ENCODE peak calls at places on chromosome 3, in six cellular contexts. One of them, this sample, is unnamed.

GRCh38 chr3:46296826-46297225 is 54.6 kb downstream of the CCR3 start:
- DNase-seq in HepG2: no peak
- DNase-seq in SK-N-SH: no peak
- DNase-seq in H1: no peak
- DNase-seq in GM12878: no peak
- DNase-seq in K562: no peak
- DNase-seq in this sample: no peak

GRCh38 chr3:148075829-148076716 is 621.6 kb upstream of the AGTR1 start:
- DNase-seq in HepG2: peak; percentile 16
- DNase-seq in SK-N-SH: peak; percentile 49
- DNase-seq in H1: no peak
- DNase-seq in GM12878: no peak
- DNase-seq in K562: peak; percentile 0
- DNase-seq in this sample: no peak

GRCh38 chr3:141447391-141447790 is 39.4 kb upstream of the RASA2 start:
- DNase-seq in HepG2: no peak
- DNase-seq in SK-N-SH: no peak
- DNase-seq in H1: no peak
- DNase-seq in GM12878: no peak
- DNase-seq in K562: no peak
- DNase-seq in this sample: no peak

GRCh38 chr3:69097407-69098086 is 12.8 kb downstream of the ARL6IP5 start:
- DNase-seq in HepG2: no peak
- DNase-seq in SK-N-SH: no peak
- DNase-seq in H1: no peak
- DNase-seq in GM12878: no peak
- DNase-seq in K562: no peak
- DNase-seq in this sample: no peak

GRCh38 chr3:104291437-104291851 is 1075.3 kb upstream of the ALCAM start:
- DNase-seq in HepG2: no peak
- DNase-seq in SK-N-SH: no peak
- DNase-seq in H1: no peak
- DNase-seq in GM12878: no peak
- DNase-seq in K562: no peak
- DNase-seq in this sample: no peak

GRCh38 chr3:166902374-166902773 is 477.7 kb downstream of the ZBBX start:
- DNase-seq in HepG2: no peak
- DNase-seq in SK-N-SH: no peak
- DNase-seq in H1: no peak
- DNase-seq in GM12878: no peak
- DNase-seq in K562: no peak
- DNase-seq in this sample: no peak

GRCh38 chr3:48465531-48466378 is 19.2 kb downstream of the ATRIP start:
- DNase-seq in HepG2: peak; percentile 96
- DNase-seq in SK-N-SH: peak; percentile 97
- DNase-seq in H1: peak; percentile 87
- DNase-seq in GM12878: no peak
- DNase-seq in K562: peak; percentile 88
- DNase-seq in this sample: peak; percentile 95

GRCh38 chr3:138850151-138850550 is 15.4 kb upstream of the PIK3CB start:
- DNase-seq in HepG2: no peak
- DNase-seq in SK-N-SH: no peak
- DNase-seq in H1: no peak
- DNase-seq in GM12878: no peak
- DNase-seq in K562: no peak
- DNase-seq in this sample: no peak

GRCh38 chr3:141485578-141486415 is 1.0 kb upstream of the RASA2 start:
- DNase-seq in HepG2: peak; percentile 25
- DNase-seq in SK-N-SH: no peak
- DNase-seq in H1: no peak
- DNase-seq in GM12878: no peak
- DNase-seq in K562: peak; percentile 74
- DNase-seq in this sample: no peak

GRCh38 chr3:139764069-139764905 is 86.5 kb upstream of the NMNAT3 start:
- DNase-seq in HepG2: no peak
- DNase-seq in SK-N-SH: no peak
- DNase-seq in H1: no peak
- DNase-seq in GM12878: no peak
- DNase-seq in K562: no peak
- DNase-seq in this sample: no peak

GRCh38 chr3:12479919-12480425 is 4.3 kb upstream of the TSEN2 start:
- DNase-seq in HepG2: peak; percentile 66
- DNase-seq in SK-N-SH: peak; percentile 75
- DNase-seq in H1: peak; percentile 64
- DNase-seq in GM12878: no peak
- DNase-seq in K562: peak; percentile 62
- DNase-seq in this sample: no peak

GRCh38 chr3:67402873-67403272 is 251.5 kb downstream of the SUCLG2 start:
- DNase-seq in HepG2: no peak
- DNase-seq in SK-N-SH: no peak
- DNase-seq in H1: no peak
- DNase-seq in GM12878: no peak
- DNase-seq in K562: no peak
- DNase-seq in this sample: no peak

GRCh38 chr3:137815251-137815650 is 51.1 kb downstream of the SOX14 start:
- DNase-seq in HepG2: no peak
- DNase-seq in SK-N-SH: no peak
- DNase-seq in H1: no peak
- DNase-seq in GM12878: no peak
- DNase-seq in K562: no peak
- DNase-seq in this sample: no peak

GRCh38 chr3:74271541-74271940 is 342.9 kb downstream of the CNTN3 start:
- DNase-seq in HepG2: no peak
- DNase-seq in SK-N-SH: no peak
- DNase-seq in H1: no peak
- DNase-seq in GM12878: no peak
- DNase-seq in K562: no peak
- DNase-seq in this sample: no peak

GRCh38 chr3:197558000-197558399 is 2.2 kb upstream of the BDH1 start:
- DNase-seq in HepG2: no peak
- DNase-seq in SK-N-SH: no peak
- DNase-seq in H1: no peak
- DNase-seq in GM12878: no peak
- DNase-seq in K562: no peak
- DNase-seq in this sample: no peak

GRCh38 chr3:99410789-99411311 is 227.5 kb upstream of the COL8A1 start:
- DNase-seq in HepG2: no peak
- DNase-seq in SK-N-SH: no peak
- DNase-seq in H1: no peak
- DNase-seq in GM12878: peak; percentile 48
- DNase-seq in K562: no peak
- DNase-seq in this sample: no peak

GRCh38 chr3:141894524-141895176 is 18.2 kb downstream of the ATP1B3 start:
- DNase-seq in HepG2: peak; percentile 57
- DNase-seq in SK-N-SH: no peak
- DNase-seq in H1: no peak
- DNase-seq in GM12878: no peak
- DNase-seq in K562: no peak
- DNase-seq in this sample: no peak

GRCh38 chr3:31946484-31947081 is 34.5 kb downstream of the OSBPL10 start:
- DNase-seq in HepG2: no peak
- DNase-seq in SK-N-SH: no peak
- DNase-seq in H1: no peak
- DNase-seq in GM12878: no peak
- DNase-seq in K562: no peak
- DNase-seq in this sample: no peak

GRCh38 chr3:111735271-111735758 is 123.8 kb upstream of the PHLDB2 start:
- DNase-seq in HepG2: peak; percentile 90
- DNase-seq in SK-N-SH: no peak
- DNase-seq in H1: no peak
- DNase-seq in GM12878: no peak
- DNase-seq in K562: no peak
- DNase-seq in this sample: no peak

GRCh38 chr3:13013994-13014754 is 59.1 kb downstream of the IQSEC1 start:
- DNase-seq in HepG2: no peak
- DNase-seq in SK-N-SH: peak; percentile 50
- DNase-seq in H1: no peak
- DNase-seq in GM12878: no peak
- DNase-seq in K562: no peak
- DNase-seq in this sample: no peak

GRCh38 chr3:1087066-1087555 is 5.7 kb upstream of the CNTN6 start:
- DNase-seq in HepG2: no peak
- DNase-seq in SK-N-SH: no peak
- DNase-seq in H1: no peak
- DNase-seq in GM12878: no peak
- DNase-seq in K562: no peak
- DNase-seq in this sample: no peak

GRCh38 chr3:116306720-116307119 is 138.6 kb downstream of the LSAMP start:
- DNase-seq in HepG2: no peak
- DNase-seq in SK-N-SH: no peak
- DNase-seq in H1: no peak
- DNase-seq in GM12878: no peak
- DNase-seq in K562: no peak
- DNase-seq in this sample: no peak

GRCh38 chr3:116299646-116300081 is 145.6 kb downstream of the LSAMP start:
- DNase-seq in HepG2: no peak
- DNase-seq in SK-N-SH: peak; percentile 12
- DNase-seq in H1: no peak
- DNase-seq in GM12878: peak; percentile 31
- DNase-seq in K562: no peak
- DNase-seq in this sample: no peak

DNA sequence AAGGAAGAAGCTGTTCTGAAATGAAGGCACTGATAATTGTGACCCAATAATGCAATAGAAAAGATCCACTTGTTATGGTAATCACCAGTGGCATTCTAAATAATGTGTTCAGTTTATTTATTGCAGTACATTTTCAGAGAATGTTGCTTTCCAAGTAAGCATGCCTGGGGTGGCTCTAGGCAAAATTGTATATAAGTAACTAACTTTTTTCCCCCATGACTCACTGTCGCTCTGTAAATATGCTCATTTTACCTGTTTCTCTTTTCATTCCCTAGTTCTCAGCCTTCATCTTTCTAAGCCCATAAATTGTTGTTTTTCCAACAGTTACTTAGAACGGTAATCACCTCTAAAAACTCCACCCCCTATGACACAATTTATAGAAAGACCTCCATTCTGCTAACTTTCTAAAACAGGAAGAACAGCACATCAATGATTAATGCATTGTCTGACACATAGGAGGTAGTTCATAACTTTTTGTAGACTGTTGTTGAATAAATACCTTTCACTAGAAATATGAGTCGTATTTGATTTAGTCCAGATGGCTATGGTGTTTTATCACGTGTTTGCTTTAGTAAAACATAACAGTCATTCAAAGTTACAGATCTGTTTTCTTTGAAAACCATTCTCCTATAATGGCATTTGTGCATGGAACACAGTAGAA is 143.1 kb downstream of the LSAMP start:
- DNase-seq in HepG2: no peak
- DNase-seq in SK-N-SH: no peak
- DNase-seq in H1: no peak
- DNase-seq in GM12878: no peak
- DNase-seq in K562: no peak
- DNase-seq in this sample: no peak
- TF ChIP-seq GABPA in HepG2: no peak
- TF ChIP-seq GABPA in SK-N-SH: no peak
- TF ChIP-seq GABPA in H1: no peak
- TF ChIP-seq GABPA in GM12878: no peak
- TF ChIP-seq GABPA in K562: no peak
- TF ChIP-seq GABPA in this sample: no peak

DNA sequence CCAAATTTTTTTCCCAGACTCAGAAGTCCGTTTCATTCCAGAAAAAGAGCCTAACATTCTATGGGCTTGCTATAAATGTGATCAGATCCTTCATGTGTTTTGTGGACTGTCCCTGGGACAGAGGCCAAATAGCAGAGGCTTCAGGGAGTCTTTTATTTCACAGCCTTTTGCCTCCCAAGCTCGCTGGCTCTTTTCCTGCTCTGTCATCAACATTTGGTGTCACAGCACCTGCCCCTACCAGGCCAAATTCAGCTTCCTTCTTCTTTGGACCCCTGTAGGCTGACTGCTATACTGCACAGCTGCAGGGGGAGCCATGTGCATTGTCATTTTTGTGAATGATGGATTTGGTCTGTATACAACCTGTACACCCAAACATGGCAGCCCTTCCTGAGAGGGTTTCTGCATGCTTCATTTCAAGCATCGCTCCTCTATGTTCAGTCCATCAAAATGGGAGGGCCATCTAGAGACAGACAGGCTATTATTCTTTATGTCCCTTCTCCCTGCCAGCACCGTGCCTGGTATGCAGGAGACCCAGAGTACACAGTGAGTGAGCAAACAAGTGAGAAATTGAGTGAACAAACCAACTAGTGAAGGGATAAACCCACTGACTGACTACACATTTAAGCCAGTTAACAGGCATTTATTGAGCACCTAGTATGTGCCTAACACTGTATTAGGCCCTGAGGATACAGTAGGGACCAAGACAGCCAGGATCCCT is 17.9 kb upstream of the RPP14 start:
- DNase-seq in HepG2: peak; percentile 51
- DNase-seq in SK-N-SH: no peak
- DNase-seq in H1: no peak
- DNase-seq in GM12878: no peak
- DNase-seq in K562: peak; percentile 11
- DNase-seq in this sample: no peak
- TF ChIP-seq CTCF in HepG2: peak; percentile 17
- TF ChIP-seq CTCF in SK-N-SH: peak; percentile 13
- TF ChIP-seq CTCF in H1: peak; percentile 8
- TF ChIP-seq CTCF in GM12878: no peak
- TF ChIP-seq CTCF in K562: peak; percentile 39
- TF ChIP-seq CTCF in this sample: no peak

GRCh38 chr3:165192610-165193192 is 3.5 kb downstream of the SLITRK3 start:
- DNase-seq in HepG2: no peak
- DNase-seq in SK-N-SH: peak; percentile 12
- DNase-seq in H1: peak; percentile 76
- DNase-seq in GM12878: no peak
- DNase-seq in K562: no peak
- DNase-seq in this sample: no peak
- TF ChIP-seq GABPA in HepG2: no peak
- TF ChIP-seq GABPA in SK-N-SH: no peak
- TF ChIP-seq GABPA in H1: no peak
- TF ChIP-seq GABPA in GM12878: no peak
- TF ChIP-seq GABPA in K562: no peak
- TF ChIP-seq GABPA in this sample: no peak

GRCh38 chr3:109113361-109113760 is 4.6 kb downstream of the MORC1 start:
- DNase-seq in HepG2: no peak
- DNase-seq in SK-N-SH: no peak
- DNase-seq in H1: no peak
- DNase-seq in GM12878: no peak
- DNase-seq in K562: no peak
- DNase-seq in this sample: no peak

GRCh38 chr3:109115451-109115850 is 2.5 kb downstream of the MORC1 start:
- DNase-seq in HepG2: no peak
- DNase-seq in SK-N-SH: no peak
- DNase-seq in H1: no peak
- DNase-seq in GM12878: no peak
- DNase-seq in K562: no peak
- DNase-seq in this sample: no peak

GRCh38 chr3:109114746-109115145 is 3.2 kb downstream of the MORC1 start:
- DNase-seq in HepG2: no peak
- DNase-seq in SK-N-SH: no peak
- DNase-seq in H1: no peak
- DNase-seq in GM12878: no peak
- DNase-seq in K562: no peak
- DNase-seq in this sample: no peak

GRCh38 chr3:109118584-109118983 is 650 bp upstream of the MORC1 start:
- DNase-seq in HepG2: no peak
- DNase-seq in SK-N-SH: no peak
- DNase-seq in H1: no peak
- DNase-seq in GM12878: no peak
- DNase-seq in K562: no peak
- DNase-seq in this sample: no peak

GRCh38 chr3:109117939-109118338 is at the start of gene MORC1:
- DNase-seq in HepG2: no peak
- DNase-seq in SK-N-SH: no peak
- DNase-seq in H1: no peak
- DNase-seq in GM12878: no peak
- DNase-seq in K562: peak; percentile 55
- DNase-seq in this sample: no peak
- TF ChIP-seq CTCF in HepG2: no peak
- TF ChIP-seq CTCF in SK-N-SH: no peak
- TF ChIP-seq CTCF in H1: no peak
- TF ChIP-seq CTCF in GM12878: no peak
- TF ChIP-seq CTCF in K562: peak; percentile 57
- TF ChIP-seq CTCF in this sample: no peak